ENCODE peak calls at places on chromosomes 5 and 9, in seven cellular contexts. One of them, this sample, is unnamed.

GRCh38 chr9:125189011-125189360 is 617 bp downstream of the PPP6C start:
- DNase-seq in IMR-90: no peak
- DNase-seq in GM23338: peak; percentile 63
- DNase-seq in fibroblast of lung: no peak
- DNase-seq in tibial nerve: no peak
- DNase-seq in aorta: peak; percentile 66
- DNase-seq in RWPE2: no peak
- DNase-seq in this sample: peak; percentile 61

GRCh38 chr5:171825046-171825445 is 39.4 kb downstream of the SMIM23 start:
- DNase-seq in IMR-90: no peak
- DNase-seq in GM23338: no peak
- DNase-seq in fibroblast of lung: no peak
- DNase-seq in tibial nerve: no peak
- DNase-seq in aorta: no peak
- DNase-seq in RWPE2: no peak
- DNase-seq in this sample: no peak

GRCh38 chr9:134670042-134670525 is 28.5 kb downstream of the COL5A1 start:
- DNase-seq in IMR-90: peak; percentile 94
- DNase-seq in GM23338: no peak
- DNase-seq in fibroblast of lung: peak; percentile 82
- DNase-seq in tibial nerve: no peak
- DNase-seq in aorta: no peak
- DNase-seq in RWPE2: peak; percentile 67
- DNase-seq in this sample: no peak

GRCh38 chr9:75941577-75942311 is 51.3 kb downstream of the PCSK5 start:
- DNase-seq in IMR-90: no peak
- DNase-seq in GM23338: no peak
- DNase-seq in fibroblast of lung: no peak
- DNase-seq in tibial nerve: no peak
- DNase-seq in aorta: no peak
- DNase-seq in RWPE2: no peak
- DNase-seq in this sample: no peak

GRCh38 chr9:17462869-17463464 is 115.9 kb upstream of the SH3GL2 start:
- DNase-seq in IMR-90: peak; percentile 78
- DNase-seq in GM23338: peak; percentile 78
- DNase-seq in fibroblast of lung: peak; percentile 81
- DNase-seq in tibial nerve: peak; percentile 69
- DNase-seq in aorta: no peak
- DNase-seq in RWPE2: no peak
- DNase-seq in this sample: no peak

GRCh38 chr5:36590513-36591286 is 15.7 kb upstream of the SLC1A3 start:
- DNase-seq in IMR-90: no peak
- DNase-seq in GM23338: peak; percentile 33
- DNase-seq in fibroblast of lung: no peak
- DNase-seq in tibial nerve: no peak
- DNase-seq in aorta: no peak
- DNase-seq in RWPE2: no peak
- DNase-seq in this sample: no peak

GRCh38 chr5:159849437-159850191 is 66.7 kb upstream of the ADRA1B start:
- DNase-seq in IMR-90: peak; percentile 80
- DNase-seq in GM23338: no peak
- DNase-seq in fibroblast of lung: peak; percentile 70
- DNase-seq in tibial nerve: no peak
- DNase-seq in aorta: no peak
- DNase-seq in RWPE2: no peak
- DNase-seq in this sample: no peak

GRCh38 chr5:34659168-34659567 is 3.0 kb downstream of the RAI14 start:
- DNase-seq in IMR-90: no peak
- DNase-seq in GM23338: no peak
- DNase-seq in fibroblast of lung: no peak
- DNase-seq in tibial nerve: no peak
- DNase-seq in aorta: no peak
- DNase-seq in RWPE2: no peak
- DNase-seq in this sample: no peak

GRCh38 chr5:153445875-153446567 is 44.4 kb upstream of the GRIA1 start:
- DNase-seq in IMR-90: no peak
- DNase-seq in GM23338: peak; percentile 17
- DNase-seq in fibroblast of lung: peak; percentile 21
- DNase-seq in tibial nerve: peak; percentile 56
- DNase-seq in aorta: peak; percentile 62
- DNase-seq in RWPE2: no peak
- DNase-seq in this sample: peak; percentile 66

GRCh38 chr5:161064800-161065199 is 212.8 kb upstream of the ATP10B start:
- DNase-seq in IMR-90: no peak
- DNase-seq in GM23338: peak; percentile 4
- DNase-seq in fibroblast of lung: no peak
- DNase-seq in tibial nerve: no peak
- DNase-seq in aorta: no peak
- DNase-seq in RWPE2: no peak
- DNase-seq in this sample: no peak

GRCh38 chr5:151662805-151663204 is 23.9 kb downstream of the SPARC start:
- DNase-seq in IMR-90: no peak
- DNase-seq in GM23338: no peak
- DNase-seq in fibroblast of lung: no peak
- DNase-seq in tibial nerve: no peak
- DNase-seq in aorta: no peak
- DNase-seq in RWPE2: no peak
- DNase-seq in this sample: no peak

GRCh38 chr5:82360043-82360442 is 81.9 kb upstream of the RPS23 start:
- DNase-seq in IMR-90: no peak
- DNase-seq in GM23338: no peak
- DNase-seq in fibroblast of lung: no peak
- DNase-seq in tibial nerve: no peak
- DNase-seq in aorta: no peak
- DNase-seq in RWPE2: no peak
- DNase-seq in this sample: no peak

GRCh38 chr5:53971096-53971495 is 339.3 kb downstream of the ARL15 start:
- DNase-seq in IMR-90: no peak
- DNase-seq in GM23338: no peak
- DNase-seq in fibroblast of lung: no peak
- DNase-seq in tibial nerve: no peak
- DNase-seq in aorta: no peak
- DNase-seq in RWPE2: no peak
- DNase-seq in this sample: no peak

GRCh38 chr5:40410939-40411635 is 268.6 kb upstream of the PTGER4 start:
- DNase-seq in IMR-90: peak; percentile 60
- DNase-seq in GM23338: no peak
- DNase-seq in fibroblast of lung: peak; percentile 83
- DNase-seq in tibial nerve: peak; percentile 20
- DNase-seq in aorta: no peak
- DNase-seq in RWPE2: peak; percentile 87
- DNase-seq in this sample: no peak

GRCh38 chr9:128094166-128094949 is 26.3 kb downstream of the SLC25A25 start:
- DNase-seq in IMR-90: peak; percentile 97
- DNase-seq in GM23338: peak; percentile 91
- DNase-seq in fibroblast of lung: peak; percentile 98
- DNase-seq in tibial nerve: peak; percentile 93
- DNase-seq in aorta: peak; percentile 95
- DNase-seq in RWPE2: peak; percentile 93
- DNase-seq in this sample: peak; percentile 73

GRCh38 chr5:150141544-150142188 is 14.0 kb downstream of the PDGFRB start:
- DNase-seq in IMR-90: peak; percentile 93
- DNase-seq in GM23338: peak; percentile 56
- DNase-seq in fibroblast of lung: peak; percentile 82
- DNase-seq in tibial nerve: no peak
- DNase-seq in aorta: no peak
- DNase-seq in RWPE2: no peak
- DNase-seq in this sample: no peak

GRCh38 chr5:150144211-150144801 is 11.3 kb downstream of the PDGFRB start:
- DNase-seq in IMR-90: peak; percentile 86
- DNase-seq in GM23338: peak; percentile 33
- DNase-seq in fibroblast of lung: peak; percentile 91
- DNase-seq in tibial nerve: peak; percentile 74
- DNase-seq in aorta: peak; percentile 75
- DNase-seq in RWPE2: peak; percentile 43
- DNase-seq in this sample: no peak

GRCh38 chr5:150142189-150142788 is 13.4 kb downstream of the PDGFRB start:
- DNase-seq in IMR-90: peak; percentile 22
- DNase-seq in GM23338: no peak
- DNase-seq in fibroblast of lung: no peak
- DNase-seq in tibial nerve: no peak
- DNase-seq in aorta: no peak
- DNase-seq in RWPE2: no peak
- DNase-seq in this sample: peak; percentile 74

GRCh38 chr5:150143725-150144058 is 12.0 kb downstream of the PDGFRB start:
- DNase-seq in IMR-90: no peak
- DNase-seq in GM23338: no peak
- DNase-seq in fibroblast of lung: no peak
- DNase-seq in tibial nerve: no peak
- DNase-seq in aorta: no peak
- DNase-seq in RWPE2: no peak
- DNase-seq in this sample: no peak

DNA sequence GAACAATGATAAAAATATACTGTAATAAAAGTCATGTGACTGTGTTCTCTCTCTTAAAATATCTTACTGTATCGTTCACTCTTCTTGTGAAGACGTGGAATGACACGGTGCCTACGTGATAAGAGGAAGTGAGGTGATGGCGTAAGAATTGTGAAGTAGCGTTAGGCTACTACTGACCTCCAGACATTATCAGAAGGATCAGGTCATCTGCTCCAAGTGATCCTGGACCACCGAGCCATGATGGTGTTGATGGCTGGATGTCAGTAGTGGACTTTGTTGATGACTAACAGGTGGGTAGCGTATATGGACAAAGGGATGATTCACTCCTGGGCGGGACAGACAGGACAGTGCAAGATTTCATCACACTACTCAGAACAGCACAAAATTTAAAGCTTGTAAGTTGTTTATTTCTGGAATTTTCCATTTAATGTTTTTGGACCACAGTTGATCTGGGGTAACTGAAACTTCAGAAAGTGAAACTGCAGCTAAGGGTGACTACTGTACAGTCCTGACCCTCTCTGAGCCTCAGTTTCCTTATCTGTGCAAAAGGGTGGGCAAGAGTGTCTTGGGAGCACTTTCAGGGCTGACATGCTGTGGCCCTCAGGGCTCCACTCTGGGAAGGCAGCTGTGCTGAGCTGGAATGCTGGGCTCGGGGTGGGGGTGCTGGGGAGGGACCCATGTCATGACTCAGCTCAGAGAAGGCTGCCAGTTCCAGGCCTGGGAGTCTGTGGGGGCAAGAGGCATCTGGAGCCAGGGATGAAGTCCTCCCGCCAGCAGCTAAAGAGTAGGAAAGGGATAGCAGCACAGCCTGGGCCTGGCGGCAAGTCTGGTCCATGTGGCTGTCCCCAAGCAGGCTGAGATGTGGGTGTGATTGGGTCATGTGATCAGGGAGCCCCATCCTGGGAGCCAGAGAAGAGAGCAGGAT is 12.6 kb downstream of the PDGFRB start:
- DNase-seq in IMR-90: peak; percentile 98
- DNase-seq in GM23338: no peak
- DNase-seq in fibroblast of lung: peak; percentile 97
- DNase-seq in tibial nerve: peak; percentile 81
- DNase-seq in aorta: peak; percentile 93
- DNase-seq in RWPE2: peak; percentile 92
- DNase-seq in this sample: peak; percentile 62
- H3K4me3 ChIP-seq in IMR-90: no peak overlapping the region
- H3K4me3 ChIP-seq in GM23338: no peak overlapping the region
- H3K4me3 ChIP-seq in fibroblast of lung: peak overlapping the region; percentile 3
- H3K4me3 ChIP-seq in tibial nerve: peak overlapping the region; percentile 37
- H3K4me3 ChIP-seq in aorta: no peak overlapping the region
- H3K4me3 ChIP-seq in RWPE2: no peak overlapping the region
- H3K4me3 ChIP-seq in this sample: no peak overlapping the region

DNA sequence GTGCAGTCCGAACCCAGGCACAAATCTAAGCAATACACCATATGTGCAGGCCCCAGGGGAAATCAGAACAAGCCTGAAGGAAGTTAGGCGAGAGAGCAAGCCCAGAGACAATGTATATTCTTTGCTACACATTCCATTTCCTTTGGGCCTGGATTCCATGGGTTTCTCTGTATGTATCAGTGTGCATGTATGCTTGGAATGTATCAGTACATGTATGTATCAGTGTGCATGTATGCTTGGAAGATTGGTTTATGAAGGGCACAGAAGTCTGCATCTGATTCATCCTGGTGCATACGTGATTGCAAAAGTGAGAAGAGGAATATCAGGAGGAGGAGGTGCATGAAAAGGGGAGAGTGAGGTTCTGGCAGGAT is 232.6 kb upstream of the ANKRD55 start:
- DNase-seq in IMR-90: peak; percentile 41
- DNase-seq in GM23338: no peak
- DNase-seq in fibroblast of lung: no peak
- DNase-seq in tibial nerve: no peak
- DNase-seq in aorta: no peak
- DNase-seq in RWPE2: no peak
- DNase-seq in this sample: no peak
- H3K27ac ChIP-seq in IMR-90: peak overlapping the region; percentile 3
- H3K27ac ChIP-seq in GM23338: no peak overlapping the region
- H3K27ac ChIP-seq in fibroblast of lung: no peak overlapping the region
- H3K27ac ChIP-seq in tibial nerve: no peak overlapping the region
- H3K27ac ChIP-seq in aorta: no peak overlapping the region
- H3K27ac ChIP-seq in RWPE2: no peak overlapping the region
- H3K27ac ChIP-seq in this sample: no peak overlapping the region

GRCh38 chr5:170296935-170297588 is 515 bp downstream of the LCP2 start:
- DNase-seq in IMR-90: no peak
- DNase-seq in GM23338: no peak
- DNase-seq in fibroblast of lung: no peak
- DNase-seq in tibial nerve: no peak
- DNase-seq in aorta: no peak
- DNase-seq in RWPE2: no peak
- DNase-seq in this sample: no peak
- H3K4me3 ChIP-seq in IMR-90: no peak overlapping the region
- H3K4me3 ChIP-seq in GM23338: no peak overlapping the region
- H3K4me3 ChIP-seq in fibroblast of lung: no peak overlapping the region
- H3K4me3 ChIP-seq in tibial nerve: peak overlapping the region; percentile 49
- H3K4me3 ChIP-seq in aorta: no peak overlapping the region
- H3K4me3 ChIP-seq in RWPE2: no peak overlapping the region
- H3K4me3 ChIP-seq in this sample: peak overlapping the region; percentile 56

GRCh38 chr5:157890825-157891587 is 32.1 kb upstream of the CLINT1 start:
- DNase-seq in IMR-90: peak; percentile 6
- DNase-seq in GM23338: peak; percentile 17
- DNase-seq in fibroblast of lung: no peak
- DNase-seq in tibial nerve: no peak
- DNase-seq in aorta: no peak
- DNase-seq in RWPE2: no peak
- DNase-seq in this sample: no peak

GRCh38 chr5:157892974-157893373 is 34.0 kb upstream of the CLINT1 start:
- DNase-seq in IMR-90: no peak
- DNase-seq in GM23338: no peak
- DNase-seq in fibroblast of lung: no peak
- DNase-seq in tibial nerve: no peak
- DNase-seq in aorta: no peak
- DNase-seq in RWPE2: no peak
- DNase-seq in this sample: no peak

GRCh38 chr5:157888814-157889532 is 30.0 kb upstream of the CLINT1 start:
- DNase-seq in IMR-90: no peak
- DNase-seq in GM23338: no peak
- DNase-seq in fibroblast of lung: no peak
- DNase-seq in tibial nerve: no peak
- DNase-seq in aorta: no peak
- DNase-seq in RWPE2: no peak
- DNase-seq in this sample: no peak

DNA sequence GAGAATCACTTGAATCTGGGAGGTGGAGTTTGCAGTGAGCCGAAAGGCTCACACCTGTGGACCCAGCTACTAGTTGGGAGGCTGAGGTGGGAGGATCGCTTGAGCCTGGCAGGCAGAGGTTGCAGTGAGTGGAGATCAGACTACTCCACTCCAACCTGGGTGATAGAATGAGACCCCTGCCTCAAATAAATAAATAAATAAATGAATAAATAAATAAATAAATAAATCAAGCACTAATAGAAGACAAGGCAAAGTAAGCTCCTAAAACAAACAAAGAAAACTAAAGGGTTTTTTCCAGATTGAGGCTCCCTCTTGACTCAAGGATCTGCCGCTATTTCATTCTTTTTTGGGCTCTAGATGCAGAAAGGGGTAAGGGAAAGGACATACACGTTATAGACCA is 34.7 kb upstream of the CLINT1 start:
- DNase-seq in IMR-90: no peak
- DNase-seq in GM23338: no peak
- DNase-seq in fibroblast of lung: no peak
- DNase-seq in tibial nerve: no peak
- DNase-seq in aorta: no peak
- DNase-seq in RWPE2: no peak
- DNase-seq in this sample: no peak
- H3K27ac ChIP-seq in IMR-90: no peak overlapping the region
- H3K27ac ChIP-seq in GM23338: no peak overlapping the region
- H3K27ac ChIP-seq in fibroblast of lung: no peak overlapping the region
- H3K27ac ChIP-seq in tibial nerve: no peak overlapping the region
- H3K27ac ChIP-seq in aorta: no peak overlapping the region
- H3K27ac ChIP-seq in RWPE2: no peak overlapping the region
- H3K27ac ChIP-seq in this sample: no peak overlapping the region